ENCODE peak calls at places on chromosomes 16 and 17, in four cellular contexts. D is foreskin fibroblast, W is H7, X is lower leg skin. P is an unnamed sample.

GRCh38 chr17:35775039-35775438 is 14.4 kb downstream of the C17orf50 start:
- DNase-seq in D (no peak), W (no peak), X (no peak), P (no peak)

GRCh38 chr16:1283296-1283695 is 26.1 kb upstream of the UBE2I start:
- DNase-seq in D (no peak), W (peak), X (no peak), P (no peak)

GRCh38 chr16:56965149-56965938 is 3.6 kb downstream of the CETP start:
- DNase-seq in D (peak), W (peak), X (no peak), P (no peak)

GRCh38 chr17:21368545-21369246 is 7.5 kb upstream of the KCNJ12 start:
- DNase-seq in D (no peak), W (no peak), X (no peak), P (no peak)

GRCh38 chr17:51078009-51078592 is 42.6 kb downstream of the SPAG9 start:
- DNase-seq in D (no peak), W (no peak), X (no peak), P (no peak)

GRCh38 chr17:64503341-64503740 is 2.7 kb downstream of the DDX5 start:
- DNase-seq in D (no peak), W (no peak), X (no peak), P (no peak)

GRCh38 chr17:20094777-20095176 is 85.6 kb downstream of the SPECC1 start:
- DNase-seq in D (no peak), W (no peak), X (no peak), P (no peak)

GRCh38 chr16:88955906-88956305 is 21.1 kb downstream of the CBFA2T3 start:
- DNase-seq in D (no peak), W (no peak), X (no peak), P (no peak)

GRCh38 chr16:85027968-85028637 is 508 bp downstream of the KIAA0513 start:
- DNase-seq in D (no peak), W (peak), X (no peak), P (peak)

GRCh38 chr16:84502581-84502980 is 1.9 kb downstream of the MEAK7 start:
- DNase-seq in D (peak), W (no peak), X (no peak), P (no peak)

GRCh38 chr16:30678586-30678970 is 20.3 kb downstream of the FBRS start:
- DNase-seq in D (no peak), W (no peak), X (no peak), P (no peak)

GRCh38 chr17:57870283-57870635 is 20.4 kb upstream of the MRPS23 start:
- DNase-seq in D (peak), W (peak), X (no peak), P (no peak)

GRCh38 chr17:79622776-79623175 is 11.9 kb upstream of the RBFOX3 start:
- DNase-seq in D (no peak), W (no peak), X (no peak), P (peak)

GRCh38 chr16:6170022-6170421 is 1072.4 kb upstream of the EEF2KMT start:
- DNase-seq in D (no peak), W (no peak), X (no peak), P (no peak)

GRCh38 chr16:13906426-13907089 is 13.4 kb upstream of the ERCC4 start:
- DNase-seq in D (no peak), W (no peak), X (no peak), P (no peak)

GRCh38 chr16:48608452-48608851 is 1.5 kb downstream of the N4BP1 start:
- DNase-seq in D (peak), W (no peak), X (no peak), P (no peak)

GRCh38 chr16:72979974-72980373 is 68.0 kb downstream of the ZFHX3 start:
- DNase-seq in D (no peak), W (no peak), X (no peak), P (peak)

GRCh38 chr17:4530799-4531730 is 24.1 kb downstream of the MYBBP1A start:
- DNase-seq in D (no peak), W (no peak), X (no peak), P (no peak)

GRCh38 chr17:34654276-34654675 is 74.9 kb downstream of the TMEM132E start:
- DNase-seq in D (no peak), W (no peak), X (no peak), P (no peak)

GRCh38 chr17:41553176-41553575 is 18.7 kb downstream of the KRT9 start:
- DNase-seq in D (peak), W (no peak), X (no peak), P (no peak)

GRCh38 chr16:23296994-23297393 is 5.1 kb upstream of the SCNN1B start:
- DNase-seq in D (no peak), W (peak), X (no peak), P (no peak)

GRCh38 chr16:61872778-61873119 is 163.5 kb downstream of the CDH8 start:
- DNase-seq in D (no peak), W (no peak), X (no peak), P (no peak)

GRCh38 chr17:10216213-10216982 is 18.0 kb upstream of the GAS7 start:
- DNase-seq in D (no peak), W (peak), X (no peak), P (no peak)

GRCh38 chr17:73628642-73629552 is 15.3 kb downstream of the SDK2 start:
- DNase-seq in D (no peak), W (no peak), X (no peak), P (no peak)

GRCh38 chr17:40122944-40123810 is 1.4 kb downstream of the MSL1 start:
- DNase-seq in D (peak), W (peak), X (no peak), P (no peak)

GRCh38 chr17:48563385-48563838 is 14.7 kb downstream of the HOXB4 start:
- DNase-seq in D (no peak), W (peak), X (no peak), P (no peak)

GRCh38 chr16:3022208-3022696 is 1.5 kb downstream of the HCFC1R1 start:
- DNase-seq in D (peak), W (peak), X (peak), P (peak)

GRCh38 chr17:6551909-6552768 is 4.2 kb downstream of the PITPNM3 start:
- DNase-seq in D (no peak), W (peak), X (peak), P (no peak)

GRCh38 chr17:6556121-6557039 is at the start of gene PITPNM3:
- DNase-seq in D (peak), W (peak), X (no peak), P (no peak)

GRCh38 chr17:6555331-6556120 is 829 bp downstream of the PITPNM3 start:
- DNase-seq in D (peak), W (peak), X (no peak), P (no peak)

GRCh38 chr17:6554871-6555330 is 1.5 kb downstream of the PITPNM3 start:
- DNase-seq in D (no peak), W (peak), X (no peak), P (no peak)

DNA sequence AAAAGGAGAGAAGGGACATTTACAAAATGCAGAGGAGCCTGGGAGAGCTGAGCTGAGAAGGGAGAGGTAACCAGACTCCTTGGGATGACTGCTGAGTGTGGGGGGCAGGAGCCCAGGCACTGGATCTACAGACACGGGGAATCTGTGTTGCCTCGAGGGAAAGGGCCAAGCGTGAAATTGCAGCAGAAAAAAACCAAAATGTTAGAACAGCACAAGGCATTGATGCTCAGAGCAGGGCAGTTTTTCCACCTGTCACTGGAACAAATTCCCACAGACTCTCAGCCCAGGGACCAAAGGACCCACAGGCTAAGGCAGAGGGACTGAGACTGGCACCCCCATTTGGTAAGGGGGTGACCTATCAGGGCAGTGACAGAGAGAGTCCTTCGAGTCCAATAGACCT is 2.0 kb downstream of the PITPNM3 start:
- DNase-seq in D (no peak), W (peak), X (no peak), P (no peak)
- H3K4me3 ChIP-seq in D (no peak), W (no peak), X (no peak), P (no peak)

GRCh38 chr17:42684033-42684625 is 1.8 kb downstream of the CNTNAP1 start:
- DNase-seq in D (no peak), W (no peak), X (no peak), P (no peak)
- H3K4me3 ChIP-seq in D (peak), W (no peak), X (no peak), P (peak)

GRCh38 chr16:87464691-87465300 is 28.0 kb downstream of the ZCCHC14 start:
- DNase-seq in D (peak), W (no peak), X (peak), P (peak)
- H3K4me3 ChIP-seq in D (peak), W (no peak), X (no peak), P (peak)

GRCh38 chr16:86524029-86524428 is 13.7 kb downstream of the FOXF1 start:
- DNase-seq in D (no peak), W (no peak), X (no peak), P (no peak)

GRCh38 chr16:86523166-86523740 is 12.9 kb downstream of the FOXF1 start:
- DNase-seq in D (no peak), W (no peak), X (no peak), P (no peak)

GRCh38 chr16:86520317-86521210 is 10.2 kb downstream of the FOXF1 start:
- DNase-seq in D (no peak), W (no peak), X (no peak), P (no peak)

GRCh38 chr16:86521236-86522197 is 11.2 kb downstream of the FOXF1 start:
- DNase-seq in D (no peak), W (no peak), X (no peak), P (no peak)

DNA sequence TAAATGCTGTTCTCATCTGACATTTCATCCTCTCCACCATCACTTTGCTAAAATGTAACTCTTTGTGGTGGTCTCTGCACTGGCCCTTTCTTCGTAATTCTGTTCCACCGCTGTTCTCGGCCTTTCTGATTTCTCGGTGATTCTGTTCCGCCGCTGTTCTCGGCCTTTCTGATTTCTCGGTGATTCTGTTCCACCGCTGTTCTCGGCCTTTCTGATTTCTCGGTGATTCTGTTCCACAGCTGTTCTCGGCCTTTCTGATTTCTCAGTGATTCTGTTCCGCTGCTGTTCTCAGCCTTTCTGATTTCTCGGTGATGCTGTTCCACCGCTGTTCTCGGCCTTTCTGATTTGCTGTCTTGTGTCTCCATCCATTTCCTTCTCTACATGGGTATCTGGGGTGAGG is 12.3 kb downstream of the FOXF1 start:
- DNase-seq in D (no peak), W (no peak), X (no peak), P (no peak)
- H3K4me3 ChIP-seq in D (no peak), W (no peak), X (no peak), P (no peak)

GRCh38 chr17:74971842-74972106 is 785 bp downstream of the HID1 start:
- DNase-seq in D (no peak), W (no peak), X (no peak), P (no peak)
- H3K4me3 ChIP-seq in D (peak), W (peak), X (no peak), P (peak)

GRCh38 chr16:75075688-75076268 is 40.8 kb downstream of the LDHD start:
- DNase-seq in D (no peak), W (no peak), X (no peak), P (no peak)
- H3K4me3 ChIP-seq in D (no peak), W (no peak), X (no peak), P (no peak)

GRCh38 chr17:82230627-82231311 is 1.9 kb downstream of the SLC16A3 start:
- DNase-seq in D (peak), W (peak), X (no peak), P (peak)

GRCh38 chr17:82231562-82232321 is 2.9 kb downstream of the SLC16A3 start:
- DNase-seq in D (peak), W (peak), X (peak), P (peak)

GRCh38 chr17:82232322-82232785 is 3.5 kb downstream of the SLC16A3 start:
- DNase-seq in D (no peak), W (no peak), X (no peak), P (peak)

GRCh38 chr17:82229686-82230626 is 1.1 kb downstream of the SLC16A3 start:
- DNase-seq in D (peak), W (no peak), X (no peak), P (peak)

GRCh38 chr17:82231312-82231561 is 2.4 kb downstream of the SLC16A3 start:
- DNase-seq in D (no peak), W (no peak), X (no peak), P (no peak)
- H3K4me3 ChIP-seq in D (peak), W (peak), X (peak), P (peak)

DNA sequence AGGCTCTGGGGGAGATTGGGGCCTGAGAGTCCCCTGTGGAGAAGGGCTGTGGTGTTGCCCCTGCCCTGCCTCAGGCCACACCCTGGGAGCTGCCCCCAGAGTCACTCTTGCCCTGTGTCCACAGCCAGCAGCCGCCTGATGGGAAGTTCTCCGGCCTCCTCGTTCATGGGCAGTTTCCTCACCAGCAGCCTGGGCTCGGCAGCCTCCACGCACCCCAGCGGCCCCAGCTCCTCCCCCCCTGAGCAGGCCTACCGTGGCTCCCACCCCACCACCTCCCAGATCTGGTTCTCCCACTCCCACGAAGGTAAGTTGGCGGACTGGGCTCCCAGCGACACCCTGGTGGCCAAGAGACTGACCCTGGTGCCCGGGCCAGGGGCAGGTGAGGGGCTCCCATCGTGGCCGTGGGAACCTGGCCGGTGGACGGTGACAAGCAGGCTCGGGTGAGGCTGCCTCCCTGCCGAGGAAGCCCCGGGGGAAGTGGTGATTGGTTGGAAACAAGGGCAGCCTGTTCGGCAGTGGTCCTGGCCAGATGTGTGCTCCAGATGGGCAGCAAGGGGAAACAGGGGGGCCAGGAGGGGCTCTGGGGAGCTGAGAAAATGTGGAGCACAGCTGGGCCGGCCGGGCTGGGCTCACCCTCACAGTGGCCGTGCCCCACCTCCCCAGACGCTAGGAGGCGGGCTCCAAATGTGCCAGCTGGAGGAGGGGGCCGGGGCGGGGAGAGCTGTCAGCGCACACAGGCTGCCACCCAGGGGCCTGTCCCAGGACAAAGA is 31.6 kb downstream of the BAHCC1 start:
- DNase-seq in D (no peak), W (no peak), X (no peak), P (no peak)
- H3K4me3 ChIP-seq in D (no peak), W (no peak), X (no peak), P (no peak)